ENCODE peak calls at places on chromosomes 4 and X, in five cellular contexts. One of them, this sample, is unnamed.

GRCh38 chr4:89737888-89738287 is 99.1 kb downstream of the SNCA start:
- DNase-seq in IMR-90: no peak
- DNase-seq in cardiac muscle cell: peak; percentile 7
- DNase-seq in lung: no peak
- DNase-seq in ovary: no peak
- DNase-seq in this sample: no peak

GRCh38 chr4:24796632-24797031 is 1.3 kb downstream of the SOD3 start:
- DNase-seq in lung: no peak
- DNase-seq in ovary: no peak
- DNase-seq in cardiac muscle cell: no peak
- DNase-seq in IMR-90: no peak
- DNase-seq in this sample: no peak

GRCh38 chrX:39144323-39144722 is 343.1 kb downstream of the MID1IP1 start:
- DNase-seq in IMR-90: no peak
- DNase-seq in cardiac muscle cell: no peak
- DNase-seq in lung: no peak
- DNase-seq in ovary: no peak
- DNase-seq in this sample: no peak

GRCh38 chrX:70754169-70754843 is 154.2 kb downstream of the TEX11 start:
- DNase-seq in lung: no peak
- DNase-seq in IMR-90: no peak
- DNase-seq in cardiac muscle cell: no peak
- DNase-seq in ovary: no peak
- DNase-seq in this sample: no peak

GRCh38 chr4:24489870-24490269 is 94.5 kb downstream of the DHX15 start:
- DNase-seq in lung: no peak
- DNase-seq in ovary: no peak
- DNase-seq in IMR-90: no peak
- DNase-seq in cardiac muscle cell: peak; percentile 44
- DNase-seq in this sample: no peak

GRCh38 chr4:170089743-170090666 is at the start of gene AADAT:
- DNase-seq in cardiac muscle cell: peak; percentile 82
- DNase-seq in lung: peak; percentile 82
- DNase-seq in ovary: peak; percentile 81
- DNase-seq in IMR-90: peak; percentile 72
- DNase-seq in this sample: no peak

GRCh38 chr4:2663275-2663674 is 92.9 kb downstream of the TNIP2 start:
- DNase-seq in IMR-90: no peak
- DNase-seq in lung: no peak
- DNase-seq in cardiac muscle cell: peak; percentile 32
- DNase-seq in ovary: no peak
- DNase-seq in this sample: no peak

GRCh38 chrX:44843318-44843702 is 511 bp upstream of the DUSP21 start:
- DNase-seq in ovary: no peak
- DNase-seq in IMR-90: no peak
- DNase-seq in cardiac muscle cell: no peak
- DNase-seq in lung: no peak
- DNase-seq in this sample: no peak

GRCh38 chr4:56958111-56958517 is 19.3 kb downstream of the NOA1 start:
- DNase-seq in ovary: peak; percentile 72
- DNase-seq in IMR-90: peak; percentile 100
- DNase-seq in cardiac muscle cell: peak; percentile 99
- DNase-seq in lung: peak; percentile 74
- DNase-seq in this sample: peak; percentile 97

GRCh38 chr4:33837043-33837442 is 2407.3 kb downstream of the ARAP2 start:
- DNase-seq in IMR-90: peak; percentile 80
- DNase-seq in ovary: no peak
- DNase-seq in lung: no peak
- DNase-seq in cardiac muscle cell: peak; percentile 83
- DNase-seq in this sample: no peak

GRCh38 chr4:184762100-184762499 is 28.2 kb upstream of the CENPU start:
- DNase-seq in IMR-90: no peak
- DNase-seq in lung: no peak
- DNase-seq in ovary: no peak
- DNase-seq in cardiac muscle cell: no peak
- DNase-seq in this sample: no peak

GRCh38 chr4:68651932-68652331 is 18.5 kb downstream of the UGT2B15 start:
- DNase-seq in ovary: no peak
- DNase-seq in IMR-90: no peak
- DNase-seq in lung: no peak
- DNase-seq in cardiac muscle cell: no peak
- DNase-seq in this sample: no peak

GRCh38 chr4:55727746-55728145 is 91.6 kb upstream of the NMU start:
- DNase-seq in IMR-90: no peak
- DNase-seq in ovary: no peak
- DNase-seq in lung: no peak
- DNase-seq in cardiac muscle cell: no peak
- DNase-seq in this sample: no peak

GRCh38 chr4:33566649-33567048 is 2677.7 kb downstream of the ARAP2 start:
- DNase-seq in cardiac muscle cell: peak; percentile 0
- DNase-seq in lung: no peak
- DNase-seq in IMR-90: no peak
- DNase-seq in ovary: no peak
- DNase-seq in this sample: no peak

GRCh38 chrX:13778916-13779315 is 38.0 kb downstream of the GPM6B start:
- DNase-seq in IMR-90: peak; percentile 74
- DNase-seq in cardiac muscle cell: peak; percentile 72
- DNase-seq in ovary: no peak
- DNase-seq in lung: no peak
- DNase-seq in this sample: no peak

GRCh38 chr4:10074767-10075105 is 41.9 kb downstream of the WDR1 start:
- DNase-seq in IMR-90: peak; percentile 70
- DNase-seq in cardiac muscle cell: peak; percentile 60
- DNase-seq in lung: no peak
- DNase-seq in ovary: no peak
- DNase-seq in this sample: no peak

GRCh38 chrX:17692709-17693346 is 44.5 kb upstream of the SCML1 start:
- DNase-seq in lung: no peak
- DNase-seq in cardiac muscle cell: peak; percentile 15
- DNase-seq in IMR-90: peak; percentile 84
- DNase-seq in ovary: no peak
- DNase-seq in this sample: no peak

GRCh38 chr4:163679189-163679588 is 184.7 kb downstream of the TMA16 start:
- DNase-seq in ovary: no peak
- DNase-seq in IMR-90: peak; percentile 48
- DNase-seq in lung: no peak
- DNase-seq in cardiac muscle cell: no peak
- DNase-seq in this sample: no peak

GRCh38 chr4:10730590-10730989 is 46.0 kb upstream of the CLNK start:
- DNase-seq in ovary: no peak
- DNase-seq in lung: no peak
- DNase-seq in IMR-90: no peak
- DNase-seq in cardiac muscle cell: no peak
- DNase-seq in this sample: no peak

GRCh38 chrX:132433551-132433950 is 55.3 kb downstream of the MBNL3 start:
- DNase-seq in lung: no peak
- DNase-seq in IMR-90: no peak
- DNase-seq in cardiac muscle cell: no peak
- DNase-seq in ovary: no peak
- DNase-seq in this sample: no peak

GRCh38 chrX:40933132-40934078 is 151.8 kb upstream of the USP9X start:
- DNase-seq in IMR-90: peak; percentile 65
- DNase-seq in cardiac muscle cell: peak; percentile 61
- DNase-seq in lung: no peak
- DNase-seq in ovary: no peak
- DNase-seq in this sample: no peak

GRCh38 chr4:174120446-174121142 is 162.9 kb downstream of the FBXO8 start:
- DNase-seq in cardiac muscle cell: peak; percentile 92
- DNase-seq in ovary: peak; percentile 77
- DNase-seq in lung: no peak
- DNase-seq in IMR-90: peak; percentile 72
- DNase-seq in this sample: no peak

GRCh38 chr4:1356181-1356998 is 9.4 kb downstream of the UVSSA start:
- DNase-seq in IMR-90: peak; percentile 32
- DNase-seq in cardiac muscle cell: peak; percentile 67
- DNase-seq in lung: peak; percentile 59
- DNase-seq in ovary: peak; percentile 66
- DNase-seq in this sample: no peak

GRCh38 chr4:22338806-22339205 is 177.1 kb downstream of the ADGRA3 start:
- DNase-seq in cardiac muscle cell: peak; percentile 1
- DNase-seq in ovary: no peak
- DNase-seq in IMR-90: no peak
- DNase-seq in lung: no peak
- DNase-seq in this sample: no peak

GRCh38 chr4:146790515-146790914 is 151.8 kb downstream of the POU4F2 start:
- DNase-seq in lung: no peak
- DNase-seq in ovary: no peak
- DNase-seq in IMR-90: no peak
- DNase-seq in cardiac muscle cell: no peak
- DNase-seq in this sample: no peak

GRCh38 chr4:87011340-87012034 is 76.7 kb downstream of the AFF1 start:
- DNase-seq in lung: no peak
- DNase-seq in ovary: no peak
- DNase-seq in cardiac muscle cell: peak; percentile 90
- DNase-seq in IMR-90: peak; percentile 89
- DNase-seq in this sample: no peak

GRCh38 chrX:37407736-37408135 is 58.6 kb downstream of the PRRG1 start:
- DNase-seq in cardiac muscle cell: no peak
- DNase-seq in lung: no peak
- DNase-seq in ovary: no peak
- DNase-seq in IMR-90: no peak
- DNase-seq in this sample: no peak

GRCh38 chr4:17811078-17811603 is 362 bp downstream of the NCAPG start:
- DNase-seq in cardiac muscle cell: no peak
- DNase-seq in ovary: peak; percentile 52
- DNase-seq in IMR-90: no peak
- DNase-seq in lung: peak; percentile 31
- DNase-seq in this sample: no peak

GRCh38 chr4:17812125-17812524 is 1.3 kb downstream of the NCAPG start:
- DNase-seq in ovary: no peak
- DNase-seq in lung: no peak
- DNase-seq in cardiac muscle cell: no peak
- DNase-seq in IMR-90: no peak
- DNase-seq in this sample: no peak

GRCh38 chr4:17809667-17810066 is 890 bp downstream of the DCAF16 start:
- DNase-seq in lung: no peak
- DNase-seq in IMR-90: no peak
- DNase-seq in cardiac muscle cell: no peak
- DNase-seq in ovary: no peak
- DNase-seq in this sample: no peak

GRCh38 chr4:17812801-17813200 is 2.0 kb downstream of the NCAPG start:
- DNase-seq in ovary: no peak
- DNase-seq in IMR-90: no peak
- DNase-seq in cardiac muscle cell: peak; percentile 19
- DNase-seq in lung: no peak
- DNase-seq in this sample: no peak

GRCh38 chr4:17810260-17811077 is at the start of the genes DCAF16 and NCAPG:
- DNase-seq in cardiac muscle cell: peak; percentile 100
- DNase-seq in IMR-90: peak; percentile 99
- DNase-seq in lung: peak; percentile 99
- DNase-seq in ovary: peak; percentile 99
- DNase-seq in this sample: peak; percentile 99
- H3K36me3 ChIP-seq in cardiac muscle cell: no peaks in the 10 kb centered on the region
- H3K36me3 ChIP-seq in IMR-90: peaks cover 3% of the 10 kb centered on the region
- H3K36me3 ChIP-seq in lung: no peaks in the 10 kb centered on the region
- H3K36me3 ChIP-seq in ovary: no peaks in the 10 kb centered on the region
- H3K36me3 ChIP-seq in this sample: no peaks in the 10 kb centered on the region

GRCh38 chr4:8168232-8168631 is 9.6 kb upstream of the ABLIM2 start:
- DNase-seq in lung: no peak
- DNase-seq in ovary: no peak
- DNase-seq in cardiac muscle cell: no peak
- DNase-seq in IMR-90: no peak
- DNase-seq in this sample: no peak

GRCh38 chr4:8169763-8170162 is 11.2 kb upstream of the ABLIM2 start:
- DNase-seq in IMR-90: no peak
- DNase-seq in cardiac muscle cell: no peak
- DNase-seq in ovary: no peak
- DNase-seq in lung: no peak
- DNase-seq in this sample: no peak

GRCh38 chr4:8168832-8169598 is 10.4 kb upstream of the ABLIM2 start:
- DNase-seq in IMR-90: no peak
- DNase-seq in lung: no peak
- DNase-seq in ovary: no peak
- DNase-seq in cardiac muscle cell: no peak
- DNase-seq in this sample: no peak

GRCh38 chr4:8167291-8167690 is 8.7 kb upstream of the ABLIM2 start:
- DNase-seq in cardiac muscle cell: no peak
- DNase-seq in IMR-90: no peak
- DNase-seq in ovary: no peak
- DNase-seq in lung: no peak
- DNase-seq in this sample: no peak

DNA sequence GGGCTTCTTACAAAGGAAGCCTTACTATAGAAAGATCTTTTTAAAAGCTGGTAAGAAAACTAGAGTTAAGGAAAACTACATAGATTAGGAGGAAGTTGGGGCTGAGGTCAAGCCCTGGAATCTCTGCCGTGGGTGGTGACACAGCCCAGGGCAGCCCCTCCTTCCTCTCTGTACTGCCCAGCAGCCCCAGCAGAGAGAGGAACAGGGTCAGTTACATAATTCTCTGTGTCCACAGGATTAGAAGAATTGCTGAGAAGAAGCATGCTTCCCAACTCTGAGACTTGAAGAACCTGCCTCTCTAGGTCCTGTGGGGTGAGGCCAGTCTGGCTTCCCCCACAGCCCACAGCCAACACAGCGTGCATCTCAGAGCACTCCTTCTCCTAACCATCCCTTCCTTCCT is 9.2 kb upstream of the ABLIM2 start:
- DNase-seq in cardiac muscle cell: no peak
- DNase-seq in lung: no peak
- DNase-seq in ovary: no peak
- DNase-seq in IMR-90: no peak
- DNase-seq in this sample: no peak
- H3K4me1 ChIP-seq in cardiac muscle cell: peaks cover 5% of the 10 kb centered on the region
- H3K4me1 ChIP-seq in lung: no peaks in the 10 kb centered on the region
- H3K4me1 ChIP-seq in ovary: no peaks in the 10 kb centered on the region
- H3K4me1 ChIP-seq in IMR-90: no peaks in the 10 kb centered on the region
- H3K4me1 ChIP-seq in this sample: no peaks in the 10 kb centered on the region

GRCh38 chr4:102828497-102828808 is 1.1 kb upstream of the UBE2D3 start:
- DNase-seq in lung: no peak
- DNase-seq in ovary: no peak
- DNase-seq in IMR-90: peak; percentile 18
- DNase-seq in cardiac muscle cell: no peak
- DNase-seq in this sample: no peak

GRCh38 chr4:102826105-102826889 is 1.1 kb downstream of the UBE2D3 start:
- DNase-seq in cardiac muscle cell: no peak
- DNase-seq in ovary: no peak
- DNase-seq in IMR-90: no peak
- DNase-seq in lung: no peak
- DNase-seq in this sample: no peak

GRCh38 chr4:102827674-102828496 is 534 bp upstream of the UBE2D3 start:
- DNase-seq in IMR-90: peak; percentile 100
- DNase-seq in ovary: peak; percentile 100
- DNase-seq in lung: peak; percentile 99
- DNase-seq in cardiac muscle cell: peak; percentile 100
- DNase-seq in this sample: peak; percentile 99

GRCh38 chr4:102825261-102826071 is 1.9 kb downstream of the UBE2D3 start:
- DNase-seq in IMR-90: peak; percentile 73
- DNase-seq in lung: peak; percentile 42
- DNase-seq in ovary: no peak
- DNase-seq in cardiac muscle cell: peak; percentile 81
- DNase-seq in this sample: no peak

GRCh38 chr4:102826890-102827673 is at the start of gene UBE2D3:
- DNase-seq in ovary: peak; percentile 97
- DNase-seq in IMR-90: peak; percentile 97
- DNase-seq in cardiac muscle cell: peak; percentile 99
- DNase-seq in lung: peak; percentile 92
- DNase-seq in this sample: no peak
- TF ChIP-seq CTCF in ovary: no peak
- TF ChIP-seq CTCF in IMR-90: peak; percentile 14
- TF ChIP-seq CTCF in cardiac muscle cell: peak; percentile 25
- TF ChIP-seq CTCF in lung: no peak
- TF ChIP-seq CTCF in this sample: no peak

GRCh38 chr4:84722720-84723119 is 139.8 kb downstream of the CDS1 start:
- DNase-seq in IMR-90: no peak
- DNase-seq in cardiac muscle cell: no peak
- DNase-seq in ovary: no peak
- DNase-seq in lung: no peak
- DNase-seq in this sample: no peak
- H3K36me3 ChIP-seq in IMR-90: peaks cover 16% of the 10 kb centered on the region
- H3K36me3 ChIP-seq in cardiac muscle cell: peaks cover 20% of the 10 kb centered on the region
- H3K36me3 ChIP-seq in ovary: no peaks in the 10 kb centered on the region
- H3K36me3 ChIP-seq in lung: peaks cover 7% of the 10 kb centered on the region
- H3K36me3 ChIP-seq in this sample: no peaks in the 10 kb centered on the region

This sample was measured in vagina.